ENCODE peak calls at places on chromosomes 16 and 17, in seven cellular contexts. I is activated CD8-positive, alpha-beta memory T cell treated with anti-CD3 and anti-CD28 coated beads, Interleukin-2, amount 50 U/mL, for 48 hours; J is nephron progenitor cell; C is MV-4-11; L is H9; P is NCI-H446; B is stimulated activated CD8-positive, alpha-beta memory T cell treated with anti-CD3 and anti-CD28 coated beads, Interleukin-2, amount 100 ng/mL, for 48 hours. K is an unnamed sample.

GRCh38 chr17:3318336-3318735 is 20.2 kb upstream of the OR3A1 start:
- DNase-seq in J (no peak), I (no peak), B (no peak), C (no peak), L (no peak), P (no peak), K (no peak)

GRCh38 chr16:51756447-51757123 is 605.5 kb upstream of the SALL1 start:
- DNase-seq in C (no peak), L (no peak), J (no peak), P (no peak), I (no peak), B (no peak), K (no peak)

GRCh38 chr17:44376124-44376523 is 12.5 kb upstream of the FAM171A2 start:
- DNase-seq in P (no peak), C (no peak), L (peak), J (peak), B (no peak), I (no peak), K (peak)

GRCh38 chr17:63086483-63087185 is 120.6 kb downstream of the TANC2 start:
- DNase-seq in C (no peak), P (no peak), L (no peak), I (no peak), B (no peak), J (no peak), K (no peak)

GRCh38 chr16:12260647-12261262 is 284.2 kb downstream of the SNX29 start:
- DNase-seq in C (no peak), B (no peak), L (peak), J (peak), I (no peak), P (no peak), K (peak)

GRCh38 chr17:13027246-13027645 is 9.4 kb upstream of the ELAC2 start:
- DNase-seq in B (no peak), I (no peak), L (no peak), J (no peak), P (no peak), C (no peak), K (no peak)

GRCh38 chr17:47663997-47664941 is 14.6 kb downstream of the KPNB1 start:
- DNase-seq in J (peak), P (peak), B (peak), I (no peak), L (peak), C (peak), K (peak)

GRCh38 chr16:88730632-88731607 is 24.6 kb downstream of the CTU2 start:
- DNase-seq in L (no peak), J (no peak), B (no peak), P (no peak), C (no peak), I (no peak), K (no peak)

GRCh38 chr17:79515646-79516604 is 94.9 kb downstream of the RBFOX3 start:
- DNase-seq in L (no peak), P (peak), B (no peak), C (no peak), J (no peak), I (no peak), K (no peak)

GRCh38 chr17:37842401-37842800 is 81.8 kb upstream of the TBC1D3K start:
- DNase-seq in J (no peak), I (no peak), B (no peak), P (no peak), C (no peak), L (no peak), K (no peak)

GRCh38 chr17:77307479-77308198 is 166.9 kb downstream of the SEC14L1 start:
- DNase-seq in I (no peak), P (no peak), C (no peak), B (no peak), L (no peak), J (no peak), K (no peak)

GRCh38 chr16:81467815-81468214 is 23.2 kb downstream of the CMIP start:
- DNase-seq in I (no peak), C (no peak), P (no peak), B (no peak), L (no peak), J (no peak), K (no peak)

GRCh38 chr16:23843143-23843542 is 7.4 kb downstream of the PRKCB start:
- DNase-seq in B (no peak), P (no peak), C (peak), J (no peak), L (no peak), I (no peak), K (no peak)

GRCh38 chr16:71852561-71852960 is 6.8 kb downstream of the ATXN1L start:
- DNase-seq in B (no peak), I (no peak), C (no peak), P (no peak), L (no peak), J (no peak), K (no peak)

GRCh38 chr17:74431568-74432483 is at the start of gene GPRC5C:
- DNase-seq in P (peak), J (peak), L (peak), B (peak), C (peak), I (peak), K (peak)

GRCh38 chr16:25568991-25569390 is 122.8 kb upstream of the HS3ST4 start:
- DNase-seq in I (no peak), P (no peak), C (no peak), J (no peak), L (no peak), B (no peak), K (no peak)

GRCh38 chr17:80261159-80261894 is 675 bp downstream of the RNF213 start:
- DNase-seq in J (peak), P (peak), L (peak), I (peak), C (no peak), B (no peak), K (peak)

GRCh38 chr16:85902366-85903155 is 3.6 kb downstream of the IRF8 start:
- DNase-seq in C (peak), L (no peak), J (peak), P (no peak), B (peak), I (peak), K (peak)

GRCh38 chr17:44314869-44315661 is 6.7 kb downstream of the RUNDC3A start:
- DNase-seq in L (peak), P (no peak), J (peak), C (no peak), B (peak), I (peak), K (peak)

GRCh38 chr17:73096866-73097265 is 4.4 kb upstream of the SLC39A11 start:
- DNase-seq in P (peak), B (no peak), J (no peak), L (no peak), C (peak), I (no peak), K (no peak)

GRCh38 chr17:55926276-55926995 is 175.6 kb downstream of the PCTP start:
- DNase-seq in L (peak), I (no peak), C (no peak), B (no peak), J (no peak), P (no peak), K (no peak)

GRCh38 chr17:43779145-43780125 is 658 bp upstream of the DUSP3 start:
- DNase-seq in J (no peak), L (peak), C (peak), I (no peak), B (no peak), P (peak), K (no peak)

GRCh38 chr17:81726004-81726403 is 13.9 kb downstream of the SLC25A10 start:
- DNase-seq in J (no peak), L (no peak), C (no peak), I (no peak), P (no peak), B (no peak), K (no peak)

GRCh38 chr17:58165981-58166380 is 801 bp upstream of the OR4D2 start:
- DNase-seq in L (no peak), J (no peak), I (no peak), C (no peak), B (no peak), P (no peak), K (no peak)

GRCh38 chr16:30054959-30055553 is 10.5 kb upstream of the ALDOA start:
- DNase-seq in P (no peak), L (peak), B (peak), C (peak), I (peak), J (peak), K (peak)

GRCh38 chr17:80443498-80443897 is 28.5 kb downstream of the ENDOV start:
- DNase-seq in C (no peak), P (no peak), I (no peak), J (no peak), L (no peak), B (no peak), K (no peak)

GRCh38 chr16:57009641-57010170 is 20.3 kb downstream of the NLRC5 start:
- DNase-seq in P (no peak), B (no peak), L (no peak), I (peak), C (no peak), J (no peak), K (no peak)

GRCh38 chr17:32927724-32928526 is at the start of gene TMEM98:
- DNase-seq in B (no peak), P (peak), L (peak), J (peak), I (no peak), C (no peak), K (peak)

GRCh38 chr16:9113707-9114106 is 22.3 kb downstream of the HAPSTR1 start:
- DNase-seq in P (no peak), L (no peak), C (no peak), J (no peak), B (no peak), I (no peak), K (no peak)

GRCh38 chr16:67101683-67102082 is 8.1 kb upstream of the PHAF1 start:
- DNase-seq in I (peak), B (no peak), J (no peak), P (no peak), C (no peak), L (no peak), K (no peak)